ENCODE peak calls at places on chromosomes 2 and 18, in four cellular contexts. J is mammary epithelial cell, N is OCI-LY7, V is endodermal cell. G is an unnamed sample. For H3K4me1, the result is how much of the 10 kb centered on the place peaks cover.

GRCh38 chr2:101193038-101193437 is 41.9 kb upstream of the TBC1D8 start:
- DNase-seq in N (no peak), J (no peak), V (no peak), G (no peak)

GRCh38 chr2:54586062-54586982 is 130.2 kb downstream of the SPTBN1 start:
- DNase-seq in V (no peak), N (no peak), J (no peak), G (no peak)

GRCh38 chr2:241848761-241849615 is 9.7 kb downstream of the PDCD1 start:
- DNase-seq in N (no peak), V (peak), J (no peak), G (peak)

GRCh38 chr18:79873449-79874110 is 75.8 kb downstream of the KCNG2 start:
- DNase-seq in V (peak), J (no peak), N (no peak), G (no peak)

GRCh38 chr2:149080964-149081363 is 42.5 kb downstream of the LYPD6B start:
- DNase-seq in V (peak), N (no peak), J (no peak), G (no peak)

GRCh38 chr2:204261776-204262175 is 283.5 kb upstream of the PARD3B start:
- DNase-seq in J (no peak), N (no peak), V (no peak), G (no peak)

GRCh38 chr2:78999410-78999809 is 26.1 kb upstream of the REG3G start:
- DNase-seq in N (peak), V (no peak), J (no peak), G (no peak)

GRCh38 chr2:209049608-209050007 is 374.2 kb upstream of the MAP2 start:
- DNase-seq in J (no peak), N (no peak), V (no peak), G (no peak)

GRCh38 chr2:153373510-153374279 is 104.9 kb downstream of the RPRM start:
- DNase-seq in J (no peak), V (no peak), N (no peak), G (no peak)

GRCh38 chr2:205996156-205996555 is 89.8 kb downstream of the INO80D start:
- DNase-seq in J (no peak), N (no peak), V (no peak), G (no peak)

GRCh38 chr2:230751062-230751461 is 38.4 kb downstream of the CAB39 start:
- DNase-seq in V (no peak), J (peak), N (no peak), G (no peak)

GRCh38 chr2:111698743-111699554 is 185.0 kb downstream of the ANAPC1 start:
- DNase-seq in J (peak), N (peak), V (peak), G (peak)

GRCh38 chr2:6186332-6187100 is 494.3 kb downstream of the SOX11 start:
- DNase-seq in N (no peak), V (no peak), J (no peak), G (peak)

GRCh38 chr2:150063950-150064549 is 423.4 kb downstream of the RND3 start:
- DNase-seq in J (no peak), N (no peak), V (peak), G (no peak)

GRCh38 chr2:101873543-101873942 is 118.2 kb upstream of the IL1R2 start:
- DNase-seq in N (peak), V (no peak), J (no peak), G (no peak)

GRCh38 chr2:238423561-238424312 is 3.0 kb upstream of the ASB1 start:
- DNase-seq in N (no peak), V (no peak), J (peak), G (no peak)

GRCh38 chr18:72768681-72769229 is 99.0 kb downstream of the NETO1 start:
- DNase-seq in N (no peak), V (peak), J (no peak), G (no peak)

GRCh38 chr2:229221641-229222040 is 49.4 kb downstream of the PID1 start:
- DNase-seq in V (no peak), N (no peak), J (no peak), G (no peak)

GRCh38 chr2:74512744-74513604 is 1.3 kb upstream of the TLX2 start:
- DNase-seq in N (no peak), J (no peak), V (peak), G (peak)

GRCh38 chr2:24958411-24958935 is 13.3 kb downstream of the DNAJC27 start:
- DNase-seq in N (no peak), V (no peak), J (no peak), G (no peak)

GRCh38 chr2:169300617-169301530 is 61.5 kb downstream of the LRP2 start:
- DNase-seq in J (no peak), N (no peak), V (no peak), G (no peak)

GRCh38 chr2:102107741-102108070 is 34.8 kb upstream of the IL1R1 start:
- DNase-seq in J (no peak), V (no peak), N (no peak), G (no peak)

GRCh38 chr18:36451454-36452251 is 154.1 kb downstream of the FHOD3 start:
- DNase-seq in N (no peak), J (peak), V (no peak), G (no peak)

GRCh38 chr2:152354909-152355308 is 19.9 kb downstream of the FMNL2 start:
- DNase-seq in V (no peak), N (no peak), J (no peak), G (no peak)

GRCh38 chr2:231604101-231604684 is 11.5 kb downstream of the TEX44 start:
- DNase-seq in N (peak), J (peak), V (peak), G (peak)

GRCh38 chr18:36828157-36828629 is 609 bp downstream of the TPGS2 start:
- DNase-seq in J (peak), N (peak), V (peak), G (no peak)

GRCh38 chr2:49035477-49035876 is 118.8 kb downstream of the FSHR start:
- DNase-seq in N (no peak), V (no peak), J (no peak), G (no peak)

GRCh38 chr18:864872-865273 is 39.8 kb upstream of the ADCYAP1 start:
- DNase-seq in J (peak), N (peak), V (peak), G (peak)

GRCh38 chr18:57787068-57787682 is 15.9 kb downstream of the ATP8B1 start:
- DNase-seq in V (no peak), J (no peak), N (no peak), G (no peak)

DNA sequence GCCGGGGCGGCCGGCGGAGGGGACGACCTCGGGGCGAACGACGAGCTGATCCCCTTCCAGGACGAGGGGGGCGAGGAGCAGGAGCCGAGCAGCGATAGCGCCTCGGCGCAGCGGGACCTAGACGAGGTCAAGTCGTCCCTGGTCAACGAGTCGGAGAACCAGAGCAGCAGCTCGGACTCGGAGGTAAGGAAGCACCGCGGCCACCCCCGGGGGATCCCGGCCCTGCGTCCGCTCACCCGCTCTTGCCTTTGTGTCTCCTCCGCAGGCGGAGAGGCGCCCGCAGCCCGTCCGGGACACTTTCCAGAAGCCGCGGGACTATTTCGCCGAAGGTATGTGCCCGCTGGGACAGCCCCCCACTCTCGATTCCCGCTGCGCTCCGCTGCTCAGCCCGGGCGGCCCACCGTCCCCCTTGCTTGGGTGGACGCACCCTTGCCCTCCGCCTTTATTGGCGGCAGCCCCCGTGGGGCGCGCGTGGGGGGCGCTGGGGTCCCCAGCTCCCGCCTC is 611 bp downstream of the TCF7L1 start:
- DNase-seq in J (peak), V (peak), N (no peak), G (no peak)
- H3K4me1 ChIP-seq in J (under half), V (under half), N (under half), G (under half)

GRCh38 chr2:3785220-3785889 is 82.0 kb downstream of the DCDC2C start:
- DNase-seq in V (peak), N (no peak), J (no peak), G (no peak)
- TF ChIP-seq CTCF in V (peak), N (no peak), J (no peak), G (no peak)

GRCh38 chr2:47636176-47636575 is 146.8 kb upstream of the MSH6 start:
- DNase-seq in J (no peak), V (peak), N (no peak), G (no peak)

GRCh38 chr2:47639469-47639868 is 143.5 kb upstream of the MSH6 start:
- DNase-seq in N (no peak), V (no peak), J (no peak), G (no peak)

GRCh38 chr2:47640356-47640755 is 142.6 kb upstream of the MSH6 start:
- DNase-seq in N (no peak), J (no peak), V (no peak), G (no peak)

GRCh38 chr2:47638430-47638829 is 144.5 kb upstream of the MSH6 start:
- DNase-seq in N (no peak), J (no peak), V (no peak), G (no peak)

GRCh38 chr2:47636596-47636995 is 146.3 kb upstream of the MSH6 start:
- DNase-seq in V (no peak), J (no peak), N (no peak), G (no peak)
- H3K4me3 ChIP-seq in V (no peak), J (no peak), N (no peak), G (no peak)

GRCh38 chr18:29254123-29254522 is 1077.2 kb upstream of the CDH2 start:
- DNase-seq in N (no peak), V (no peak), J (no peak), G (no peak)

GRCh38 chr18:29251681-29252080 is 1074.8 kb upstream of the CDH2 start:
- DNase-seq in N (no peak), J (no peak), V (no peak), G (no peak)

GRCh38 chr18:29248856-29249255 is 1071.9 kb upstream of the CDH2 start:
- DNase-seq in J (no peak), V (no peak), N (no peak), G (no peak)

DNA sequence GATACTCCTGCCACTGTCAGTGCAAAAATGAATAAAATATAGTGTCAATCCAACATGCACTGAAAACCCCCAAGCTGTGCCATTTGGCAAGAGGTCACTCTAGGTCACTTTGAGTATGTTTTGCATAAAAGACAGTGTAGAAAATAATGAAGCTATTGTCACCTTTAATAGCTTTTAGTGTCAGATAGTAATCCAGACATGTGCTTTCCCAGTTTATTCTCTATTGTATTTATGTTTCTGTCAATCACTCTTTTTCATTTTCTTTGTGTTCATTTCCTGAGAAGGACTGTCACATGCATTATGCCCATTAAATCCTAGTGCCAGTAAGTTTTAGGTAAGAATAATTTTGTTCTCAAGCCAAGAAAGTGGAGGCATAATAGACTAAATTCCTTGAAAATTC is 1073.9 kb upstream of the CDH2 start:
- DNase-seq in V (no peak), N (no peak), J (no peak), G (no peak)
- H3K4me1 ChIP-seq in V (under half), N (under half), J (under half), G (under half)

DNA sequence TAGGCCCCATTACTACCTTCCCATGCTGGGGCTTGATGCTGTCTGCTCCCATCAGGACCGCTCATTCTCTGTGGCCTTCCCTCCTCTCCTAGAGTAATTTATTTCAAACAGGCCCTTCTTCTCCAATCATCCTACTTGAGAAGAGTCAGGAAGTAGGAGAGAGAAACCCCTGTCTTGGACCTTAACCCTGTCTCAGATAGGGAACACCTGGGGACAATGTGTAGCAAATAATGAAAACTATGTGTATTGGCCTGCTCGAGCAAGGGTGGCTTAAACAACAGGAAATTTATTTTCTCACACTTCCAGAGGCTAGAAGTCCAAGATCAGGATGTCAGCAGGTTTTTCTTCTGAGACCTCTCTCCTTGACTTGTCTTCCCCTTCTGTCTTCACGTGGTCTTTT is 26.6 kb upstream of the NEMP2 start:
- DNase-seq in N (no peak), J (no peak), V (no peak), G (no peak)
- TF ChIP-seq CTCF in N (no peak), J (no peak), V (no peak), G (no peak)

DNA sequence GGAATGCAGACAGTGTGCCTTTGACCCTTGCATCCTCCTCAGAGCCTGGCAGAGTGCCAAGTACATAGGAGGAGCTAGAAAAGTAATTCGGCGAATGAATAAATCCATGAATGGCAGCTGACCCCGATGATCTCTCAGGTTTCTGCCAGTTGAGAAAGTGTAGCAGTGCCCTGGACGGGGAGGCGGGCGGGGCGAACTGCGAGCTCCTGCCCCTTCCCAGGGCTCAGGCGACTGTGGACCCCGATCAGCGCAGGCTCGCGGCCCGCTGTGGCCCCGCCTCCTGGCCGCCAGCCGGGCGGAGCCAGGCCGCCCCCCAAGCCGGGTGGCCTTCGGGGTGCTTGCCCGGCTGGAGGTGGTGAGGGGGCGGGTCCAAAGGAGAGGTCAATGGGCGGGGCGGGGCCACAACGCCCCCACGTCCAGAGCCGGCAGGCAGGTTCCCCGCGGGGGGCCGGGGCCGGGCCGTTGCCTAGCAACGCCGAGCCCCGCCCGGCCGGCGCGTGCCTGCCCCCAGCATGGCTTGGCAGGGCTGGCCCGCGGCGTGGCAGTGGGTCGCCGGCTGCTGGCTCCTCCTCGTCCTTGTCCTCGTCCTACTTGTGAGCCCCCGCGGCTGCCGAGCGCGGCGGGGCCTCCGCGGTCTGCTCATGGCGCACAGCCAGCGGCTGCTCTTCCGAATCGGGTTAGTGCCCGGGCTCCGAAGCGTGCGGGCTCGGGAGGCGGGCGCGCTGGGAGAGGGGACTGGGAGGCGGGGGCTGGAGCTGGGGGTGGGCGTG is 30.6 kb upstream of the TMBIM1 start:
- DNase-seq in V (peak), N (peak), J (peak), G (peak)
- H3K4me3 ChIP-seq in V (peak), N (peak), J (peak), G (peak)

DNA sequence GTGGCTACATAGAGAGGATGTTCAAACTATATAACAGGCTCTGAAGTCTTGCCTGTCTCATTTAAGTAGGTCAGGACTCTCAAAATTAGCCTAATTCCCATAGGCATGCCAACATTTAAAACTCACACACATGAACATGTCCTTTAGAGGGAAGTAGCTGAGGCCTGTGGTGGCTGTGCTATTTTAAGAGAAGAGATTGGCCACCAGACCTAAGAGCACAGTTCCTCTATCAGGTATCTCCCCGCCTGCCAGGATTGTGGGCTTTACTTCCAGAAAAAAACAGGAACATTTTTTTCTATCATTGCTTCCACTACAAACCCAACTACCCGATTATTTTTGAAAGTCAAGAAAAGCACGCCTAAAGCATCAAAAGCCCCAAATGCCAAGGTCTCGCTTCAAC is 15.4 kb downstream of the FHL2 start:
- DNase-seq in J (no peak), N (no peak), V (no peak), G (no peak)
- H3K4me1 ChIP-seq in J (under half), N (under half), V (under half), G (under half)

GRCh38 chr2:167553635-167554034 is 665.4 kb downstream of the XIRP2 start:
- DNase-seq in N (no peak), V (no peak), J (no peak), G (no peak)

GRCh38 chr2:167551411-167551810 is 663.1 kb downstream of the XIRP2 start:
- DNase-seq in N (no peak), V (no peak), J (no peak), G (no peak)

GRCh38 chr2:167548396-167548795 is 660.1 kb downstream of the XIRP2 start:
- DNase-seq in V (no peak), J (no peak), N (no peak), G (no peak)

GRCh38 chr2:167544602-167545001 is 656.3 kb downstream of the XIRP2 start:
- DNase-seq in V (no peak), J (no peak), N (no peak), G (no peak)

GRCh38 chr2:167550448-167550847 is 662.2 kb downstream of the XIRP2 start:
- DNase-seq in N (peak), V (no peak), J (no peak), G (no peak)
- TF ChIP-seq CTCF in N (peak), V (peak), J (peak), G (peak)

G was measured in BE2C.